ENCODE peak calls at places on chromosomes 5 and 9, in ten cellular contexts. H is left lung, A is body of pancreas, X is OCI-LY7, I is heart right ventricle, G is epithelial cell of esophagus, F is astrocyte of the spinal cord, W is fibroblast of lung, R is cardiac fibroblast, U is GM12865. S is an unnamed sample.

GRCh38 chr5:55226934-55227737 is at the start of gene MCIDAS:
- DNase-seq in H (no peak), A (peak; percentile 76), X (peak; percentile 72), I (no peak), G (peak; percentile 76), F (no peak), W (peak; percentile 25), R (peak; percentile 35), U (peak; percentile 60), S (peak; percentile 52)

GRCh38 chr5:65163698-65164097 is 318.0 kb downstream of the ADAMTS6 start:
- DNase-seq in H (no peak), A (no peak), X (no peak), I (no peak), G (peak; percentile 38), F (peak; percentile 61), W (peak; percentile 80), R (peak; percentile 81), U (no peak), S (no peak)

GRCh38 chr9:116350213-116350612 is 196.6 kb downstream of the PAPPA start:
- DNase-seq in H (no peak), A (no peak), X (no peak), I (no peak), G (no peak), F (no peak), W (no peak), R (no peak), U (no peak), S (no peak)

GRCh38 chr9:89178162-89179120 is at the start of gene SHC3:
- DNase-seq in H (no peak), A (peak; percentile 30), X (no peak), I (no peak), G (no peak), F (peak; percentile 63), W (peak; percentile 81), R (peak; percentile 58), U (no peak), S (peak; percentile 26)

GRCh38 chr9:134968011-134968822 is 50.5 kb upstream of the FCN1 start:
- DNase-seq in H (peak; percentile 26), A (no peak), X (no peak), I (no peak), G (no peak), F (peak; percentile 0), W (peak; percentile 40), R (peak; percentile 13), U (no peak), S (no peak)

GRCh38 chr9:114852050-114852594 is 46.3 kb upstream of the TNFSF15 start:
- DNase-seq in H (peak; percentile 59), A (no peak), X (no peak), I (no peak), G (peak; percentile 30), F (no peak), W (peak; percentile 74), R (peak; percentile 79), U (no peak), S (no peak)

GRCh38 chr9:133977421-133978201 is 14.5 kb downstream of the VAV2 start:
- DNase-seq in H (no peak), A (peak; percentile 59), X (no peak), I (no peak), G (no peak), F (no peak), W (no peak), R (no peak), U (no peak), S (no peak)

GRCh38 chr9:7320139-7320538 is 479.4 kb downstream of the DMAC1 start:
- DNase-seq in H (no peak), A (no peak), X (no peak), I (no peak), G (peak; percentile 80), F (peak; percentile 84), W (peak; percentile 93), R (peak; percentile 94), U (no peak), S (no peak)

GRCh38 chr9:75169623-75170022 is 81.3 kb downstream of the OSTF1 start:
- DNase-seq in H (no peak), A (no peak), X (no peak), I (no peak), G (peak; percentile 65), F (peak; percentile 41), W (peak; percentile 50), R (peak; percentile 83), U (no peak), S (no peak)

GRCh38 chr5:23289162-23289561 is 218.2 kb upstream of the PRDM9 start:
- DNase-seq in H (no peak), A (no peak), X (no peak), I (no peak), G (peak; percentile 61), F (no peak), W (no peak), R (no peak), U (no peak), S (no peak)

GRCh38 chr5:176360894-176361436 is 599 bp downstream of the KIAA1191 start:
- DNase-seq in H (peak; percentile 44), A (peak; percentile 18), X (no peak), I (peak; percentile 28), G (peak; percentile 16), F (no peak), W (peak; percentile 7), R (peak; percentile 9), U (peak; percentile 20), S (peak; percentile 26)

GRCh38 chr9:130939405-130939941 is 426 bp upstream of the FIBCD1 start:
- DNase-seq in H (no peak), A (no peak), X (no peak), I (no peak), G (peak; percentile 32), F (no peak), W (no peak), R (peak; percentile 30), U (no peak), S (no peak)

GRCh38 chr9:75033789-75034473 is 5.8 kb upstream of the CARNMT1 start:
- DNase-seq in H (no peak), A (no peak), X (no peak), I (no peak), G (no peak), F (no peak), W (no peak), R (no peak), U (no peak), S (no peak)

GRCh38 chr9:89375181-89375760 is 57.0 kb downstream of the SECISBP2 start:
- DNase-seq in H (no peak), A (no peak), X (peak; percentile 33), I (no peak), G (no peak), F (no peak), W (no peak), R (no peak), U (peak; percentile 66), S (no peak)

GRCh38 chr9:109256381-109256780 is 64.5 kb downstream of the EPB41L4B start:
- DNase-seq in H (no peak), A (no peak), X (no peak), I (no peak), G (no peak), F (peak; percentile 90), W (peak; percentile 95), R (peak; percentile 29), U (no peak), S (no peak)

GRCh38 chr5:109848130-109848529 is 158.4 kb downstream of the MAN2A1 start:
- DNase-seq in H (no peak), A (no peak), X (no peak), I (no peak), G (no peak), F (no peak), W (no peak), R (no peak), U (no peak), S (no peak)

GRCh38 chr9:136439550-136440408 is at the start of gene INPP5E:
- DNase-seq in H (peak; percentile 64), A (peak; percentile 72), X (peak; percentile 83), I (peak; percentile 78), G (peak; percentile 72), F (peak; percentile 72), W (peak; percentile 69), R (peak; percentile 70), U (peak; percentile 86), S (peak; percentile 93)

GRCh38 chr5:13325765-13326164 is 618.7 kb downstream of the DNAH5 start:
- DNase-seq in H (no peak), A (no peak), X (no peak), I (no peak), G (peak; percentile 39), F (no peak), W (peak; percentile 83), R (peak; percentile 5), U (no peak), S (no peak)

GRCh38 chr9:29691758-29692407 is 2118.6 kb upstream of the C9orf72 start:
- DNase-seq in H (no peak), A (peak; percentile 17), X (peak; percentile 16), I (no peak), G (peak; percentile 74), F (peak; percentile 35), W (peak; percentile 2), R (peak; percentile 69), U (peak; percentile 21), S (peak; percentile 53)
- TF ChIP-seq CTCF in H (no peak), A (peak; percentile 16), X (peak; percentile 67), I (no peak), G (peak; percentile 64), F (peak; percentile 50), W (peak; percentile 28), R (peak; percentile 60), U (peak; percentile 22), S (peak; percentile 40)

GRCh38 chr5:141677415-141677814 is 4.6 kb downstream of the ARAP3 start:
- DNase-seq in H (no peak), A (no peak), X (peak; percentile 39), I (no peak), G (no peak), F (no peak), W (no peak), R (no peak), U (no peak), S (peak; percentile 53)
- TF ChIP-seq CTCF in H (no peak), A (no peak), X (peak; percentile 66), I (no peak), G (no peak), F (peak; percentile 44), W (peak; percentile 25), R (peak; percentile 20), U (peak; percentile 3), S (peak; percentile 66)

GRCh38 chr5:8954801-8955200 is 591.1 kb downstream of the SEMA5A start:
- DNase-seq in H (no peak), A (no peak), X (no peak), I (no peak), G (no peak), F (no peak), W (no peak), R (peak; percentile 20), U (no peak), S (no peak)
- TF ChIP-seq CTCF in H (no peak), A (no peak), X (peak; percentile 49), I (no peak), G (no peak), F (peak; percentile 13), W (peak; percentile 27), R (peak; percentile 17), U (no peak), S (no peak)

DNA sequence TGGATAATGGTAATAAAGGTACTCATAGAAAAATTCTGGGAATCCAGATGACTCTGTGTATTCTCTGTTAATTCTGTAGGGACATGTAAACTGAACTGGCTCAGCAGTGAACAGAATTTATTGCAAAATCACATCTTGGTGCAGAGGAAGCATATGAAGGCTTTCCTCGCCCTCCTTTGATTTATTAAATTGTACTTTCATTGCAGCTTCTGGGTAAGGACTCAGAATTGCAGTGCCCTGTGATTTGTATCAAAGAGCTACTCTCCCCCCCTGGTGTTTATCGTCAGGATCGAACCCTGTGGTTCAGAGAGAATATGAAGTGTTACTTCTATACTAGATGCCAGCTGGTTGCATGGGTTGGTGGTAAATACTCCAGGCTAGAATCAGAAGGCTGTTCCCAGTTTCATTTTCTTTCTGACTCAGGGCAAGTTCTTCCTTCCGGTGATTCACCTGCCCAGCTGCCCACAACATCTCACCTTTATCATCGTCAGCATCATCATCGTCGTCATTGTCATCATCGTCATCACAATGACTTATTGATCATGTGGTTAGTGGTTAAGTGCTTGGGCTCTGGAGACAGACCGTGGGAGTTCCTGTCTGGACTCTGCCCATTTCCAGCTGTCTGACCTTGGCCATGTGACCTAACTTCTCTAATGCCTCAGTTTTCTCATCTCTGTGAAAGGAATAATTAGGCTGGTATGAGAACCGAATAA is 238.8 kb downstream of the ARHGAP26 start:
- DNase-seq in H (peak; percentile 66), A (no peak), X (no peak), I (peak; percentile 32), G (peak; percentile 97), F (peak; percentile 95), W (peak; percentile 99), R (peak; percentile 99), U (peak; percentile 91), S (no peak)
- TF ChIP-seq CTCF in H (no peak), A (no peak), X (no peak), I (no peak), G (no peak), F (no peak), W (peak; percentile 11), R (peak; percentile 21), U (no peak), S (no peak)